ENCODE peak calls at places on chromosome 2, in seven cellular contexts. One of them, this sample, is unnamed.

GRCh38 chr2:227724394-227725039 is at the start of gene SCYGR6:
- DNase-seq in RWPE1: no peak
- DNase-seq in WERI-Rb-1: no peak
- DNase-seq in neural progenitor cell: no peak
- DNase-seq in fibroblast of the aortic adventitia: no peak
- DNase-seq in tibial artery: no peak
- DNase-seq in brain microvascular endothelial cell: no peak
- DNase-seq in this sample: no peak

GRCh38 chr2:202609381-202610145 is 25.2 kb upstream of the FAM117B start:
- DNase-seq in RWPE1: peak; percentile 30
- DNase-seq in WERI-Rb-1: no peak
- DNase-seq in neural progenitor cell: no peak
- DNase-seq in fibroblast of the aortic adventitia: no peak
- DNase-seq in tibial artery: no peak
- DNase-seq in brain microvascular endothelial cell: no peak
- DNase-seq in this sample: no peak

GRCh38 chr2:22929998-22930397 is 455.0 kb upstream of the KLHL29 start:
- DNase-seq in RWPE1: no peak
- DNase-seq in WERI-Rb-1: no peak
- DNase-seq in neural progenitor cell: no peak
- DNase-seq in fibroblast of the aortic adventitia: no peak
- DNase-seq in tibial artery: no peak
- DNase-seq in brain microvascular endothelial cell: no peak
- DNase-seq in this sample: no peak

GRCh38 chr2:226798422-226799210 is 1.0 kb downstream of the IRS1 start:
- DNase-seq in RWPE1: peak; percentile 43
- DNase-seq in WERI-Rb-1: no peak
- DNase-seq in neural progenitor cell: peak; percentile 66
- DNase-seq in fibroblast of the aortic adventitia: peak; percentile 45
- DNase-seq in tibial artery: peak; percentile 72
- DNase-seq in brain microvascular endothelial cell: peak; percentile 28
- DNase-seq in this sample: no peak

GRCh38 chr2:54584598-54584997 is 128.5 kb downstream of the SPTBN1 start:
- DNase-seq in RWPE1: no peak
- DNase-seq in WERI-Rb-1: no peak
- DNase-seq in neural progenitor cell: no peak
- DNase-seq in fibroblast of the aortic adventitia: no peak
- DNase-seq in tibial artery: no peak
- DNase-seq in brain microvascular endothelial cell: no peak
- DNase-seq in this sample: no peak

GRCh38 chr2:37630298-37630697 is 41.1 kb downstream of the CDC42EP3 start:
- DNase-seq in RWPE1: no peak
- DNase-seq in WERI-Rb-1: no peak
- DNase-seq in neural progenitor cell: no peak
- DNase-seq in fibroblast of the aortic adventitia: peak; percentile 59
- DNase-seq in tibial artery: no peak
- DNase-seq in brain microvascular endothelial cell: no peak
- DNase-seq in this sample: no peak

GRCh38 chr2:171479154-171479814 is 43.0 kb upstream of the CYBRD1 start:
- DNase-seq in RWPE1: no peak
- DNase-seq in WERI-Rb-1: no peak
- DNase-seq in neural progenitor cell: no peak
- DNase-seq in fibroblast of the aortic adventitia: no peak
- DNase-seq in tibial artery: no peak
- DNase-seq in brain microvascular endothelial cell: peak; percentile 1
- DNase-seq in this sample: no peak

GRCh38 chr2:240873805-240874714 is 5.4 kb downstream of the AGXT start:
- DNase-seq in RWPE1: no peak
- DNase-seq in WERI-Rb-1: no peak
- DNase-seq in neural progenitor cell: peak; percentile 40
- DNase-seq in fibroblast of the aortic adventitia: no peak
- DNase-seq in tibial artery: no peak
- DNase-seq in brain microvascular endothelial cell: no peak
- DNase-seq in this sample: peak; percentile 47

GRCh38 chr2:212005077-212005671 is 533.4 kb downstream of the ERBB4 start:
- DNase-seq in RWPE1: peak; percentile 30
- DNase-seq in WERI-Rb-1: peak; percentile 60
- DNase-seq in neural progenitor cell: peak; percentile 58
- DNase-seq in fibroblast of the aortic adventitia: peak; percentile 60
- DNase-seq in tibial artery: no peak
- DNase-seq in brain microvascular endothelial cell: peak; percentile 64
- DNase-seq in this sample: no peak

GRCh38 chr2:173623411-173624076 is 268.9 kb downstream of the CDCA7 start:
- DNase-seq in RWPE1: no peak
- DNase-seq in WERI-Rb-1: no peak
- DNase-seq in neural progenitor cell: no peak
- DNase-seq in fibroblast of the aortic adventitia: no peak
- DNase-seq in tibial artery: no peak
- DNase-seq in brain microvascular endothelial cell: no peak
- DNase-seq in this sample: no peak

GRCh38 chr2:130388221-130388907 is 32.5 kb downstream of the PTPN18 start:
- DNase-seq in RWPE1: no peak
- DNase-seq in WERI-Rb-1: no peak
- DNase-seq in neural progenitor cell: no peak
- DNase-seq in fibroblast of the aortic adventitia: peak; percentile 35
- DNase-seq in tibial artery: no peak
- DNase-seq in brain microvascular endothelial cell: no peak
- DNase-seq in this sample: no peak

GRCh38 chr2:205403244-205403845 is 279.0 kb upstream of the NRP2 start:
- DNase-seq in RWPE1: no peak
- DNase-seq in WERI-Rb-1: no peak
- DNase-seq in neural progenitor cell: no peak
- DNase-seq in fibroblast of the aortic adventitia: peak; percentile 87
- DNase-seq in tibial artery: no peak
- DNase-seq in brain microvascular endothelial cell: peak; percentile 33
- DNase-seq in this sample: no peak

GRCh38 chr2:215773728-215774127 is 239.6 kb downstream of the MREG start:
- DNase-seq in RWPE1: peak; percentile 20
- DNase-seq in WERI-Rb-1: no peak
- DNase-seq in neural progenitor cell: no peak
- DNase-seq in fibroblast of the aortic adventitia: peak; percentile 98
- DNase-seq in tibial artery: peak; percentile 78
- DNase-seq in brain microvascular endothelial cell: peak; percentile 99
- DNase-seq in this sample: no peak

GRCh38 chr2:100779908-100780202 is 40.1 kb upstream of the NPAS2 start:
- DNase-seq in RWPE1: no peak
- DNase-seq in WERI-Rb-1: no peak
- DNase-seq in neural progenitor cell: no peak
- DNase-seq in fibroblast of the aortic adventitia: no peak
- DNase-seq in tibial artery: no peak
- DNase-seq in brain microvascular endothelial cell: no peak
- DNase-seq in this sample: no peak

GRCh38 chr2:134021830-134022524 is 231.9 kb upstream of the MGAT5 start:
- DNase-seq in RWPE1: no peak
- DNase-seq in WERI-Rb-1: no peak
- DNase-seq in neural progenitor cell: no peak
- DNase-seq in fibroblast of the aortic adventitia: no peak
- DNase-seq in tibial artery: no peak
- DNase-seq in brain microvascular endothelial cell: no peak
- DNase-seq in this sample: no peak

GRCh38 chr2:238498691-238499295 is 72.1 kb downstream of the ASB1 start:
- DNase-seq in RWPE1: no peak
- DNase-seq in WERI-Rb-1: no peak
- DNase-seq in neural progenitor cell: no peak
- DNase-seq in fibroblast of the aortic adventitia: no peak
- DNase-seq in tibial artery: peak; percentile 40
- DNase-seq in brain microvascular endothelial cell: no peak
- DNase-seq in this sample: no peak

GRCh38 chr2:146985753-146986152 is 859.1 kb upstream of the ACVR2A start:
- DNase-seq in RWPE1: no peak
- DNase-seq in WERI-Rb-1: no peak
- DNase-seq in neural progenitor cell: no peak
- DNase-seq in fibroblast of the aortic adventitia: no peak
- DNase-seq in tibial artery: no peak
- DNase-seq in brain microvascular endothelial cell: no peak
- DNase-seq in this sample: no peak

GRCh38 chr2:125593036-125593435 is 1062.9 kb upstream of the GYPC start:
- DNase-seq in RWPE1: no peak
- DNase-seq in WERI-Rb-1: no peak
- DNase-seq in neural progenitor cell: no peak
- DNase-seq in fibroblast of the aortic adventitia: no peak
- DNase-seq in tibial artery: no peak
- DNase-seq in brain microvascular endothelial cell: no peak
- DNase-seq in this sample: no peak

GRCh38 chr2:109537565-109538221 is 76.1 kb downstream of the SEPTIN10 start:
- DNase-seq in RWPE1: no peak
- DNase-seq in WERI-Rb-1: no peak
- DNase-seq in neural progenitor cell: no peak
- DNase-seq in fibroblast of the aortic adventitia: peak; percentile 71
- DNase-seq in tibial artery: no peak
- DNase-seq in brain microvascular endothelial cell: no peak
- DNase-seq in this sample: no peak

GRCh38 chr2:71591044-71591443 is 137.7 kb downstream of the DYSF start:
- DNase-seq in RWPE1: no peak
- DNase-seq in WERI-Rb-1: no peak
- DNase-seq in neural progenitor cell: no peak
- DNase-seq in fibroblast of the aortic adventitia: no peak
- DNase-seq in tibial artery: no peak
- DNase-seq in brain microvascular endothelial cell: no peak
- DNase-seq in this sample: no peak

GRCh38 chr2:168738057-168738456 is 64.4 kb upstream of the NOSTRIN start:
- DNase-seq in RWPE1: peak; percentile 15
- DNase-seq in WERI-Rb-1: no peak
- DNase-seq in neural progenitor cell: no peak
- DNase-seq in fibroblast of the aortic adventitia: no peak
- DNase-seq in tibial artery: no peak
- DNase-seq in brain microvascular endothelial cell: no peak
- DNase-seq in this sample: no peak

GRCh38 chr2:96144481-96145027 is 686 bp downstream of the DUSP2 start:
- DNase-seq in RWPE1: peak; percentile 29
- DNase-seq in WERI-Rb-1: peak; percentile 39
- DNase-seq in neural progenitor cell: no peak
- DNase-seq in fibroblast of the aortic adventitia: no peak
- DNase-seq in tibial artery: peak; percentile 69
- DNase-seq in brain microvascular endothelial cell: peak; percentile 7
- DNase-seq in this sample: no peak

GRCh38 chr2:74538881-74539339 is 9.2 kb downstream of the HTRA2 start:
- DNase-seq in RWPE1: no peak
- DNase-seq in WERI-Rb-1: no peak
- DNase-seq in neural progenitor cell: no peak
- DNase-seq in fibroblast of the aortic adventitia: no peak
- DNase-seq in tibial artery: peak; percentile 24
- DNase-seq in brain microvascular endothelial cell: no peak
- DNase-seq in this sample: no peak

GRCh38 chr2:27408601-27409320 is 630 bp downstream of the PPM1G start:
- DNase-seq in RWPE1: peak; percentile 35
- DNase-seq in WERI-Rb-1: no peak
- DNase-seq in neural progenitor cell: peak; percentile 77
- DNase-seq in fibroblast of the aortic adventitia: peak; percentile 15
- DNase-seq in tibial artery: peak; percentile 67
- DNase-seq in brain microvascular endothelial cell: no peak
- DNase-seq in this sample: no peak

DNA sequence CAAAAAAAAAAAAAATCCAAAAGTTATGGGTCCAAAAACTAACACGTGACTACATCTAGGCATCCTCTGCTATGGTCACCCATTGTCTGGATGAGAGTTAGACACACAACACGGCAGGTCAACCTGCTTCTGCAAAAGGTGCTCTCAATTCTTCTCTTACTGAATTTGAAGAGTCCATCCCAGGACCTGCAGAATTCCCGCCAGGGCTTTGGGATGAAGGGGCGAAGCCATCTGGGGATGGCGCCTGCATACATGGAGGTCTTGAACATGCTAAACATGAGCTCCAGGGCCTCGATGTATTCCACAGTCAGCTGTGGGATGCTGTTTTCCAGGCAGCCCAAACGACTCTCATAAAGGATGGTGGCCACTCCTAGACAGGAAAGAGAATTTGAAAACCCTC is 19.1 kb downstream of the CYP27C1 start:
- DNase-seq in RWPE1: no peak
- DNase-seq in WERI-Rb-1: no peak
- DNase-seq in neural progenitor cell: no peak
- DNase-seq in fibroblast of the aortic adventitia: no peak
- DNase-seq in tibial artery: no peak
- DNase-seq in brain microvascular endothelial cell: no peak
- DNase-seq in this sample: no peak
- TF ChIP-seq CTCF in RWPE1: no peak
- TF ChIP-seq CTCF in WERI-Rb-1: no peak
- TF ChIP-seq CTCF in neural progenitor cell: no peak
- TF ChIP-seq CTCF in fibroblast of the aortic adventitia: no peak
- TF ChIP-seq CTCF in tibial artery: no peak
- TF ChIP-seq CTCF in brain microvascular endothelial cell: no peak
- TF ChIP-seq CTCF in this sample: no peak

DNA sequence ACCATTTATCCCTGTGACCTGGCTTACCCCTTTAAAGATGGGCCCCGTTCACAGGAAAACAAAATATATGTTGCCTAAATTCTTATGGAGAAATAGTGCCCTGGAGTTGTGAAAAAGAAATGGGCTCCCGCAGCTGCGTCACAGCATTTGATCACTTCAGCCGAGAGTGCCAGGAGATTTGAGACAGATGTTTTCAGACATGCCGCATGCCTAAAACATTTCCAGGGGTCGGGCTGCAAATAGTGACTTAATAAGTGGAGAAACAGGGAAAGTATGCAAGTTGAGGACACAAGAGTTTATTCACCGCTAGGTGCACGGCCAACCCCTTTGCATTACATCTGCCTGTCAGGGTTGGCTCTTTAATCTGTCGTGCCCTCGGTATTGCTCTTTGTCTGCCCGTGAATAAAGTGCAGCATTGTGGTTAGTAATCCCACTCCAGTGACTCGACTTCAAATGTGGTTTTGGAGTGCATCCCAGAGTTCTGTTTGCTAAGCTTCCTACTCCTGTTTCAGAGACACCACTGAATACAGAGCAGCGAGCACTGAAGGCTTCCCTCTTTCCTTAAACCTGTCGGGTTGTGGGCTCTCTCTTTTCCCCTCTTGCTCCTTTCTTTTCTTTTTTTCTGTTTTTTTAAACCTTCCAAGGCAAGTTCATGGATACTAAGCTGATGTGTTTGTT is 187.5 kb downstream of the LTBP1 start:
- DNase-seq in RWPE1: peak; percentile 71
- DNase-seq in WERI-Rb-1: no peak
- DNase-seq in neural progenitor cell: peak; percentile 41
- DNase-seq in fibroblast of the aortic adventitia: peak; percentile 99
- DNase-seq in tibial artery: peak; percentile 86
- DNase-seq in brain microvascular endothelial cell: peak; percentile 96
- DNase-seq in this sample: no peak
- TF ChIP-seq CTCF in RWPE1: peak; percentile 19
- TF ChIP-seq CTCF in WERI-Rb-1: no peak
- TF ChIP-seq CTCF in neural progenitor cell: no peak
- TF ChIP-seq CTCF in fibroblast of the aortic adventitia: peak; percentile 26
- TF ChIP-seq CTCF in tibial artery: no peak
- TF ChIP-seq CTCF in brain microvascular endothelial cell: peak; percentile 65
- TF ChIP-seq CTCF in this sample: no peak

GRCh38 chr2:73156539-73157124 is 43.9 kb upstream of the RAB11FIP5 start:
- DNase-seq in RWPE1: no peak
- DNase-seq in WERI-Rb-1: peak; percentile 83
- DNase-seq in neural progenitor cell: peak; percentile 87
- DNase-seq in fibroblast of the aortic adventitia: peak; percentile 68
- DNase-seq in tibial artery: peak; percentile 71
- DNase-seq in brain microvascular endothelial cell: peak; percentile 38
- DNase-seq in this sample: peak; percentile 49
- TF ChIP-seq CTCF in RWPE1: peak; percentile 65
- TF ChIP-seq CTCF in WERI-Rb-1: peak; percentile 98
- TF ChIP-seq CTCF in neural progenitor cell: peak; percentile 89
- TF ChIP-seq CTCF in fibroblast of the aortic adventitia: peak; percentile 86
- TF ChIP-seq CTCF in tibial artery: peak; percentile 60
- TF ChIP-seq CTCF in brain microvascular endothelial cell: peak; percentile 94
- TF ChIP-seq CTCF in this sample: peak; percentile 80

DNA sequence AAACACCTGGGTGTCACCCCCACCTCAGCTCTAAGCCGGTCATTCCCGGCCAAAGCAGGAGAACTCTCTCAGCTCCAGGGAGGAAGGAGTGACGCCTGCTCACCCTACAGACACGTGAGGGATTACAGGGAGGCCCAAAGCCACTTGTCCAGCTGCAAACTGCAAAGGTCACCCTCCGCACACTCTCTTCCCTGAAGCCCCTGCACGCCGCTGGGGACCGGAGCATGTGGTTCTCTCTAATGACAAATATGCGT is 108.0 kb upstream of the ID2 start:
- DNase-seq in RWPE1: no peak
- DNase-seq in WERI-Rb-1: no peak
- DNase-seq in neural progenitor cell: no peak
- DNase-seq in fibroblast of the aortic adventitia: no peak
- DNase-seq in tibial artery: no peak
- DNase-seq in brain microvascular endothelial cell: no peak
- DNase-seq in this sample: no peak
- TF ChIP-seq CTCF in RWPE1: no peak
- TF ChIP-seq CTCF in WERI-Rb-1: no peak
- TF ChIP-seq CTCF in neural progenitor cell: no peak
- TF ChIP-seq CTCF in fibroblast of the aortic adventitia: no peak
- TF ChIP-seq CTCF in tibial artery: no peak
- TF ChIP-seq CTCF in brain microvascular endothelial cell: no peak
- TF ChIP-seq CTCF in this sample: no peak

This sample was measured in progenitor cell of endocrine pancreas.